ENCODE peak calls at places on chromosomes 12 and 14, in five cellular contexts. One of them, this sample, is unnamed.
A peak's percentile ranks its signal among the peaks of the same experiment; 100 is the strongest.

GRCh38 chr12:68121143-68121542 is 38.4 kb downstream of the IFNG start:
- DNase-seq in pancreas: no peak
- DNase-seq in activated B cell treated with CpG ODN at 0.5 μM for 24 hours: no peak
- DNase-seq in epithelial cell of esophagus: no peak
- DNase-seq in lower lobe of right lung: no peak
- DNase-seq in this sample: no peak

GRCh38 chr12:117090816-117091711 is 8.2 kb downstream of the TESC start:
- DNase-seq in pancreas: peak; percentile 79
- DNase-seq in activated B cell treated with CpG ODN at 0.5 μM for 24 hours: no peak
- DNase-seq in epithelial cell of esophagus: no peak
- DNase-seq in lower lobe of right lung: peak; percentile 46
- DNase-seq in this sample: no peak

GRCh38 chr14:84003316-84003715 is 1526.6 kb upstream of the FLRT2 start:
- DNase-seq in pancreas: no peak
- DNase-seq in activated B cell treated with CpG ODN at 0.5 μM for 24 hours: no peak
- DNase-seq in epithelial cell of esophagus: no peak
- DNase-seq in lower lobe of right lung: no peak
- DNase-seq in this sample: no peak

GRCh38 chr12:101967506-101967905 is 90.1 kb downstream of the DRAM1 start:
- DNase-seq in pancreas: no peak
- DNase-seq in activated B cell treated with CpG ODN at 0.5 μM for 24 hours: no peak
- DNase-seq in epithelial cell of esophagus: no peak
- DNase-seq in lower lobe of right lung: no peak
- DNase-seq in this sample: no peak

GRCh38 chr14:87960013-87960787 is 32.8 kb downstream of the GALC start:
- DNase-seq in pancreas: no peak
- DNase-seq in activated B cell treated with CpG ODN at 0.5 μM for 24 hours: no peak
- DNase-seq in epithelial cell of esophagus: no peak
- DNase-seq in lower lobe of right lung: no peak
- DNase-seq in this sample: no peak

GRCh38 chr12:108004368-108004767 is 124.7 kb upstream of the WSCD2 start:
- DNase-seq in pancreas: no peak
- DNase-seq in activated B cell treated with CpG ODN at 0.5 μM for 24 hours: no peak
- DNase-seq in epithelial cell of esophagus: peak; percentile 29
- DNase-seq in lower lobe of right lung: no peak
- DNase-seq in this sample: no peak

GRCh38 chr12:127888948-127889347 is 378.0 kb upstream of the TMEM132C start:
- DNase-seq in pancreas: no peak
- DNase-seq in activated B cell treated with CpG ODN at 0.5 μM for 24 hours: no peak
- DNase-seq in epithelial cell of esophagus: no peak
- DNase-seq in lower lobe of right lung: no peak
- DNase-seq in this sample: no peak

GRCh38 chr12:89098390-89099102 is 253.8 kb downstream of the DUSP6 start:
- DNase-seq in pancreas: no peak
- DNase-seq in activated B cell treated with CpG ODN at 0.5 μM for 24 hours: no peak
- DNase-seq in epithelial cell of esophagus: no peak
- DNase-seq in lower lobe of right lung: no peak
- DNase-seq in this sample: no peak

GRCh38 chr14:67908061-67908767 is 88.6 kb downstream of the RAD51B start:
- DNase-seq in pancreas: no peak
- DNase-seq in activated B cell treated with CpG ODN at 0.5 μM for 24 hours: no peak
- DNase-seq in epithelial cell of esophagus: peak; percentile 7
- DNase-seq in lower lobe of right lung: no peak
- DNase-seq in this sample: no peak

GRCh38 chr14:20485900-20486299 is 16.7 kb downstream of the PNP start:
- DNase-seq in pancreas: no peak
- DNase-seq in activated B cell treated with CpG ODN at 0.5 μM for 24 hours: no peak
- DNase-seq in epithelial cell of esophagus: no peak
- DNase-seq in lower lobe of right lung: no peak
- DNase-seq in this sample: no peak

GRCh38 chr14:92645841-92646478 is 102.5 kb downstream of the LGMN start:
- DNase-seq in pancreas: no peak
- DNase-seq in activated B cell treated with CpG ODN at 0.5 μM for 24 hours: no peak
- DNase-seq in epithelial cell of esophagus: no peak
- DNase-seq in lower lobe of right lung: no peak
- DNase-seq in this sample: no peak

GRCh38 chr14:65832431-65833253 is 420.1 kb downstream of the FUT8 start:
- DNase-seq in pancreas: no peak
- DNase-seq in activated B cell treated with CpG ODN at 0.5 μM for 24 hours: no peak
- DNase-seq in epithelial cell of esophagus: no peak
- DNase-seq in lower lobe of right lung: no peak
- DNase-seq in this sample: no peak

GRCh38 chr14:99352688-99353280 is 80.8 kb upstream of the BCL11B start:
- DNase-seq in pancreas: no peak
- DNase-seq in activated B cell treated with CpG ODN at 0.5 μM for 24 hours: no peak
- DNase-seq in epithelial cell of esophagus: no peak
- DNase-seq in lower lobe of right lung: no peak
- DNase-seq in this sample: no peak

GRCh38 chr14:99348816-99349609 is 77.0 kb upstream of the BCL11B start:
- DNase-seq in pancreas: no peak
- DNase-seq in activated B cell treated with CpG ODN at 0.5 μM for 24 hours: no peak
- DNase-seq in epithelial cell of esophagus: no peak
- DNase-seq in lower lobe of right lung: no peak
- DNase-seq in this sample: no peak

GRCh38 chr14:99349721-99350495 is 77.9 kb upstream of the BCL11B start:
- DNase-seq in pancreas: no peak
- DNase-seq in activated B cell treated with CpG ODN at 0.5 μM for 24 hours: no peak
- DNase-seq in epithelial cell of esophagus: no peak
- DNase-seq in lower lobe of right lung: no peak
- DNase-seq in this sample: no peak

GRCh38 chr14:99350751-99351150 is 78.8 kb upstream of the BCL11B start:
- DNase-seq in pancreas: no peak
- DNase-seq in activated B cell treated with CpG ODN at 0.5 μM for 24 hours: no peak
- DNase-seq in epithelial cell of esophagus: no peak
- DNase-seq in lower lobe of right lung: no peak
- DNase-seq in this sample: no peak

GRCh38 chr14:99351166-99352007 is 79.4 kb upstream of the BCL11B start:
- DNase-seq in pancreas: no peak
- DNase-seq in activated B cell treated with CpG ODN at 0.5 μM for 24 hours: no peak
- DNase-seq in epithelial cell of esophagus: no peak
- DNase-seq in lower lobe of right lung: no peak
- DNase-seq in this sample: no peak
- TF ChIP-seq CTCF in pancreas: no peak
- TF ChIP-seq CTCF in activated B cell treated with CpG ODN at 0.5 μM for 24 hours: no peak
- TF ChIP-seq CTCF in epithelial cell of esophagus: no peak
- TF ChIP-seq CTCF in lower lobe of right lung: no peak
- TF ChIP-seq CTCF in this sample: no peak

GRCh38 chr14:91354979-91355685 is 62.5 kb downstream of the CCDC88C start:
- DNase-seq in pancreas: no peak
- DNase-seq in activated B cell treated with CpG ODN at 0.5 μM for 24 hours: peak; percentile 45
- DNase-seq in epithelial cell of esophagus: no peak
- DNase-seq in lower lobe of right lung: peak; percentile 23
- DNase-seq in this sample: no peak
- TF ChIP-seq CTCF in pancreas: no peak
- TF ChIP-seq CTCF in activated B cell treated with CpG ODN at 0.5 μM for 24 hours: no peak
- TF ChIP-seq CTCF in epithelial cell of esophagus: no peak
- TF ChIP-seq CTCF in lower lobe of right lung: peak; percentile 22
- TF ChIP-seq CTCF in this sample: peak; percentile 86

GRCh38 chr14:53793790-53794560 is 162.7 kb downstream of the BMP4 start:
- DNase-seq in pancreas: no peak
- DNase-seq in activated B cell treated with CpG ODN at 0.5 μM for 24 hours: no peak
- DNase-seq in epithelial cell of esophagus: no peak
- DNase-seq in lower lobe of right lung: no peak
- DNase-seq in this sample: no peak

GRCh38 chr14:53791116-53791515 is 165.5 kb downstream of the BMP4 start:
- DNase-seq in pancreas: no peak
- DNase-seq in activated B cell treated with CpG ODN at 0.5 μM for 24 hours: no peak
- DNase-seq in epithelial cell of esophagus: no peak
- DNase-seq in lower lobe of right lung: no peak
- DNase-seq in this sample: no peak

GRCh38 chr14:53796734-53797133 is 159.9 kb downstream of the BMP4 start:
- DNase-seq in pancreas: no peak
- DNase-seq in activated B cell treated with CpG ODN at 0.5 μM for 24 hours: no peak
- DNase-seq in epithelial cell of esophagus: no peak
- DNase-seq in lower lobe of right lung: no peak
- DNase-seq in this sample: no peak

GRCh38 chr14:53792909-53793308 is 163.7 kb downstream of the BMP4 start:
- DNase-seq in pancreas: no peak
- DNase-seq in activated B cell treated with CpG ODN at 0.5 μM for 24 hours: no peak
- DNase-seq in epithelial cell of esophagus: no peak
- DNase-seq in lower lobe of right lung: no peak
- DNase-seq in this sample: no peak
- TF ChIP-seq CTCF in pancreas: no peak
- TF ChIP-seq CTCF in activated B cell treated with CpG ODN at 0.5 μM for 24 hours: no peak
- TF ChIP-seq CTCF in epithelial cell of esophagus: no peak
- TF ChIP-seq CTCF in lower lobe of right lung: no peak
- TF ChIP-seq CTCF in this sample: peak; percentile 18

GRCh38 chr12:20628388-20628787 is 66.7 kb upstream of the SLCO1C1 start:
- DNase-seq in pancreas: no peak
- DNase-seq in activated B cell treated with CpG ODN at 0.5 μM for 24 hours: no peak
- DNase-seq in epithelial cell of esophagus: no peak
- DNase-seq in lower lobe of right lung: no peak
- DNase-seq in this sample: no peak

GRCh38 chr12:20625531-20625930 is 69.6 kb upstream of the SLCO1C1 start:
- DNase-seq in pancreas: no peak
- DNase-seq in activated B cell treated with CpG ODN at 0.5 μM for 24 hours: no peak
- DNase-seq in epithelial cell of esophagus: no peak
- DNase-seq in lower lobe of right lung: no peak
- DNase-seq in this sample: no peak

GRCh38 chr12:20628999-20629398 is 66.1 kb upstream of the SLCO1C1 start:
- DNase-seq in pancreas: no peak
- DNase-seq in activated B cell treated with CpG ODN at 0.5 μM for 24 hours: no peak
- DNase-seq in epithelial cell of esophagus: no peak
- DNase-seq in lower lobe of right lung: no peak
- DNase-seq in this sample: no peak

GRCh38 chr12:20627001-20627588 is 68.0 kb upstream of the SLCO1C1 start:
- DNase-seq in pancreas: no peak
- DNase-seq in activated B cell treated with CpG ODN at 0.5 μM for 24 hours: no peak
- DNase-seq in epithelial cell of esophagus: no peak
- DNase-seq in lower lobe of right lung: no peak
- DNase-seq in this sample: no peak

DNA sequence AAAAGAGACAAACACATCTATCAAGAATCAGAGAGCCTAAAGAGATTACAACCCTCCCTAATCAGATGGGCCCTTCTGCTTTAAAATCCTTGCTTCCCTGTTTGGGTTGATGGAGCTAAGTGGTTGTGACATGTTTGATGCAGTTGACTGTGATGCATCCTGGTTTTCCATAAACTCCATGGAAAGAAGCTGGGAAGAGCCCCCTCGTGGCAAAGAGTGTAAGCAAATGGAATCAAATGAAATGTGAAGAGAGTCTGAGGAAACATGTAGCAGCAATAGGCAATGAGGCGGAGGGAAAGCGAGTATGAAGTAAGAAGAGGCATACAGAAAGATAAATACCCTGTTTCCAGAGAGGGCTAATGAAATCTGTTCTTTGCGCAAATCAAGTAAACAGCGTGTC is 70.4 kb upstream of the SLCO1C1 start:
- DNase-seq in pancreas: no peak
- DNase-seq in activated B cell treated with CpG ODN at 0.5 μM for 24 hours: no peak
- DNase-seq in epithelial cell of esophagus: peak; percentile 13
- DNase-seq in lower lobe of right lung: no peak
- DNase-seq in this sample: no peak
- TF ChIP-seq CTCF in pancreas: no peak
- TF ChIP-seq CTCF in activated B cell treated with CpG ODN at 0.5 μM for 24 hours: no peak
- TF ChIP-seq CTCF in epithelial cell of esophagus: peak; percentile 39
- TF ChIP-seq CTCF in lower lobe of right lung: no peak
- TF ChIP-seq CTCF in this sample: no peak

DNA sequence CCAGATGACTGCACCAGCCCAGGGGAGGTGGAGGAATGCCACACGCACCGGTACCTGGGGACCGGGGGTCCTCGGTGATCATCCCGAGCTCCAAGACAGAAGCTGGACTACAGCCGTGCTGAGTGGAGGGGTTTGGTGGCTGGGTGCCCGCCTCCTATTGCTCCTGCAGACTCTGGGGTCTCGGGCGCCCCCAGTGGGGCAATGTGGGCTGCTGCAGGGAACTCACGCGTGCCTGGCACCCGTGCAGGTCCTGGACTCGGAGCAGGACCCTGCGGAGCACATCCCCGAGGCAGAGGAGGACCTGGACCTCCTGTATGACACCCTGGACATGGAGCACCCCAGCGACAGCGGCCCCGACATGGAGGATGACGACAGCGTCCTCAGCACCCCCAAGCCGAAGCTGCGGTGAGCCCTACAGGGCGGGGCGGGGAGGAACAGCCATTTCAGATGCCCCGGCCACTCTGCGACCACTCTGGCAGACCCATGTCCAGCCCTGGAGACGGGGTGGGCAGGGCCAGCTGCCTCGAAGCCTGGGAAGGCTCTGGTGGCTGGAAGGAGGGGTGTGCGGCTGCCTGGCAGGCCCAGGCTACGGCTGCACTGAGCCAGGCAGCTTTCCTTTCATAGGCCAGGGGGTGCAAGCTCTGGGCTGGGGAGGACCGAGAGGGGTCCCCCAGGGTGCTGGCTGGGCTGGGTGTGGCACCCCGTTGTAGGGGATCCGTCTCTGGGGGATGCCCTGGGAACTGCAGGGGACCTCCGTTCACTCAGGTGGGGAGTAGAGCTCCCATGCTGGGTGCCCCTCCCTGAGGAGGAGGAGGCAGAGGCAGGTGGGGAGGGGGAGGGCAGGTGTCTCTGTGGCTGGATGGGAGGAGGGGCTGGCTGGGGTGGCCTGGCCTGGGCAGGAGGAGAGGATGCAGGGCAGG is 21.6 kb upstream of the TEX22 start:
- DNase-seq in pancreas: no peak
- DNase-seq in activated B cell treated with CpG ODN at 0.5 μM for 24 hours: no peak
- DNase-seq in epithelial cell of esophagus: no peak
- DNase-seq in lower lobe of right lung: no peak
- DNase-seq in this sample: no peak
- TF ChIP-seq CTCF in pancreas: no peak
- TF ChIP-seq CTCF in activated B cell treated with CpG ODN at 0.5 μM for 24 hours: no peak
- TF ChIP-seq CTCF in epithelial cell of esophagus: no peak
- TF ChIP-seq CTCF in lower lobe of right lung: no peak
- TF ChIP-seq CTCF in this sample: peak; percentile 13

GRCh38 chr12:47838286-47838931 is 18.7 kb upstream of the HDAC7 start:
- DNase-seq in pancreas: no peak
- DNase-seq in activated B cell treated with CpG ODN at 0.5 μM for 24 hours: no peak
- DNase-seq in epithelial cell of esophagus: peak; percentile 55
- DNase-seq in lower lobe of right lung: no peak
- DNase-seq in this sample: no peak
- TF ChIP-seq CTCF in pancreas: peak; percentile 36
- TF ChIP-seq CTCF in activated B cell treated with CpG ODN at 0.5 μM for 24 hours: no peak
- TF ChIP-seq CTCF in epithelial cell of esophagus: peak; percentile 39
- TF ChIP-seq CTCF in lower lobe of right lung: peak; percentile 47
- TF ChIP-seq CTCF in this sample: peak; percentile 56